ENCODE peak calls at places on chromosomes 5 and 9, in four cellular contexts. O is GM23338, J is K562, L is HepG2. B is an unnamed sample.

GRCh38 chr9:87871425-87872078 is 11.1 kb upstream of the SPATA31E1 start:
- DNase-seq in O (no peak), J (no peak), L (no peak), B (no peak)

GRCh38 chr5:10635257-10635860 is 71.5 kb downstream of the ANKRD33B start:
- DNase-seq in O (no peak), J (no peak), L (no peak), B (peak)

GRCh38 chr5:9344751-9345240 is 201.1 kb downstream of the SEMA5A start:
- DNase-seq in O (no peak), J (no peak), L (no peak), B (no peak)

GRCh38 chr5:128213340-128213739 is 129.8 kb downstream of the SLC12A2 start:
- DNase-seq in O (peak), J (peak), L (peak), B (no peak)

GRCh38 chr5:91146905-91147600 is 236.1 kb downstream of the ARRDC3 start:
- DNase-seq in O (no peak), J (no peak), L (no peak), B (no peak)

GRCh38 chr9:109421034-109421700 is 76.9 kb downstream of the PTPN3 start:
- DNase-seq in O (no peak), J (no peak), L (no peak), B (no peak)

GRCh38 chr9:18361621-18362020 is 112.3 kb upstream of the ADAMTSL1 start:
- DNase-seq in O (no peak), J (no peak), L (no peak), B (no peak)

GRCh38 chr9:34498511-34498910 is 24.3 kb downstream of the ENHO start:
- DNase-seq in O (no peak), J (no peak), L (no peak), B (no peak)

GRCh38 chr9:86077286-86077685 is 22.1 kb downstream of the GOLM1 start:
- DNase-seq in O (no peak), J (no peak), L (no peak), B (no peak)

GRCh38 chr9:89929721-89930480 is 325.1 kb downstream of the GADD45G start:
- DNase-seq in O (no peak), J (no peak), L (no peak), B (no peak)

GRCh38 chr9:135788576-135789300 is 86.8 kb downstream of the KCNT1 start:
- DNase-seq in O (no peak), J (no peak), L (no peak), B (no peak)

GRCh38 chr9:28714175-28714574 is 1140.9 kb upstream of the C9orf72 start:
- DNase-seq in O (no peak), J (no peak), L (no peak), B (no peak)

GRCh38 chr9:123834907-123835562 is 94.9 kb downstream of the DENND1A start:
- DNase-seq in O (peak), J (no peak), L (no peak), B (peak)

GRCh38 chr9:36140086-36141084 is 3.9 kb downstream of the GLIPR2 start:
- DNase-seq in O (no peak), J (no peak), L (no peak), B (no peak)

GRCh38 chr5:132777209-132778069 is at the start of gene SEPTIN8:
- DNase-seq in O (peak), J (peak), L (no peak), B (no peak)

GRCh38 chr5:87347272-87347671 is 65.5 kb downstream of the CCNH start:
- DNase-seq in O (no peak), J (no peak), L (no peak), B (no peak)

GRCh38 chr5:88680253-88681132 is 202.5 kb downstream of the MEF2C start:
- DNase-seq in O (peak), J (peak), L (peak), B (no peak)

GRCh38 chr5:179378441-179379271 is 33.4 kb upstream of the ADAMTS2 start:
- DNase-seq in O (no peak), J (no peak), L (no peak), B (no peak)

GRCh38 chr9:134325096-134325812 is 1.0 kb upstream of the RXRA start:
- DNase-seq in O (peak), J (peak), L (no peak), B (no peak)

GRCh38 chr5:13339022-13339421 is 605.5 kb downstream of the DNAH5 start:
- DNase-seq in O (no peak), J (no peak), L (no peak), B (no peak)

DNA sequence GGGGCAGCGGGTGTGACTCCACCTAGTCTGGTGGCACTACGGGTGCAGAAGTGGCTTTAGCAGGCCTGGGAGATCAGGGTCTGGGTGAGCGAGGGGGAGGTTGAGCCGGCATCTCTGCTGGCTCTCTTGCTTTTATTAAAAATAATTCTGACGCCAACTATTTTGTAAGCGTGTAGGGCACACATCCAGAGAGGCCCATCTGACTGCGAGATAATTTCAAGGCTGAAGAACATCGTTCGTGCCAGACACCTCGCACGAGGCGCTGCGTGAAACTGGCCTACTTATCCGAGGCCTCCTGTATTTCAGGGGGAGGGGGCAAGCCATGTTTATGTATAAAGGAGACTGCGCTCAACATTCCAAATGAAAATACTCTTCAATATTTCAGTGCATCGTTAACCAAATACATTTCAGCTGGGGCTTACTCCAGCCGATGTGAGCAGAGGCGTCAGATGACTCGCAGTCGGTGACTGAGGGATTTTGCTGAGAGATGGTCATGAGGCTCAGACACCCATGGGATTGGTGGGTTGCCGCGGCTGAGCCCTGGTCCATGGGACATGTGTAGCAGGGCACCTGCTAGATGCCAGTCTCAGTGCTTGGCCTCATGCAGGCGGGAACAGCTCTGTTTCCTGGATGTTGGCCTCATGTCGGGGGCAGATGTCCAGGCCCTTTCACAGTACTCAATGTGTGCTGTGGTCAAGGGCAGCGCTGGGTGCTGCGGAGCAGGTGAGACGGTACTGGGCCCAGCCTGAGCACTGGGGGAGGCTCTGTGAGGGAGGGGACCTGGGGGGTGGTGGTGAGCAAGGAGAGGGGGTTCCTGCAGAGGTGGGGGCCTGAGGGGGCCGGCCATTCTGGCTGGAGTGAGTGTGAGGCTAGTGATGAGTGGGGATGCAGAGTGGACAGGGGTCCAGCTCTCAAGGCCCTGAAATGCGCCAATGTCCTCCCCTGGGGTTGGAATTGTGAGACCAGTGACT is 201.5 kb downstream of the DAB2IP start:
- DNase-seq in O (no peak), J (no peak), L (no peak), B (no peak)
- TF ChIP-seq POLR2AphosphoS5 in O (no peak), J (no peak), L (no peak), B (no peak)

DNA sequence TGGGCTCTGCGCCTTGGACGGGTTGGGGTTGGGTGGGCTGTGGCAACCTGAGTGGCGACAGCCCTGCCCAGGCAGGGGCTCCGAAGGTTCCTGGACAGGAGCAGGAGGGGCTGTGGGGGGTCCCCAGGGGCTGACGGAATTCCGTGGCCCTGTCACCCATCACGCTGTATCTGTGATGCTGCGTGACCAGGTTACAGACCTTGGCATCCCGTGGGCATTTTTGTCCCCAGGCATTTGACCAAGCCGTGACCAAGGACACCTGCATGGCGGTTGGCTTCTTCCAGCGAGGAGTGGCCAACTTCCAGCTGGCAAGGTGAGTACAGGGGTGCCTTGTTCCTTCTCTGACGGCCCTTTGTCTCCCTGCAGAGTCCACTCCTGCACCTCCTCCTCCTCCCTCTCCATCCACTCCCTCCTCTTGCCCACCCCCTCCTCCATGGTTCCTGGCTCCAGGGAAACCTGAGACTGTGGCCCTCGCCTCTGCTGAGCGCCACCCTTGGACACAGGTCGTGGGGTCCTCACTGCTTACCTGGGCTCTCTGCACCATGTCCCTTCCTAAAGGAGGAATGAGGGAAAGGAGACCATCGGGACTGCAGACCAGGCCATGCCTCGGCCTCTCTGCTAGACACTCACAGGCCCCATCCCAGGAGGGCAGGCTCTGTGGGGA is 3.0 kb downstream of the NOXA1 start:
- DNase-seq in O (no peak), J (no peak), L (no peak), B (no peak)
- TF ChIP-seq JUNB in O (no peak), J (no peak), L (no peak), B (no peak)

GRCh38 chr5:175129121-175129520 is 314.9 kb downstream of the DRD1 start:
- DNase-seq in O (no peak), J (peak), L (no peak), B (no peak)
- TF ChIP-seq POLR2AphosphoS5 in O (no peak), J (peak), L (no peak), B (no peak)

GRCh38 chr5:142006363-142007236 is 6.2 kb downstream of the GNPDA1 start:
- DNase-seq in O (no peak), J (no peak), L (no peak), B (no peak)
- TF ChIP-seq JUNB in O (no peak), J (no peak), L (no peak), B (no peak)

DNA sequence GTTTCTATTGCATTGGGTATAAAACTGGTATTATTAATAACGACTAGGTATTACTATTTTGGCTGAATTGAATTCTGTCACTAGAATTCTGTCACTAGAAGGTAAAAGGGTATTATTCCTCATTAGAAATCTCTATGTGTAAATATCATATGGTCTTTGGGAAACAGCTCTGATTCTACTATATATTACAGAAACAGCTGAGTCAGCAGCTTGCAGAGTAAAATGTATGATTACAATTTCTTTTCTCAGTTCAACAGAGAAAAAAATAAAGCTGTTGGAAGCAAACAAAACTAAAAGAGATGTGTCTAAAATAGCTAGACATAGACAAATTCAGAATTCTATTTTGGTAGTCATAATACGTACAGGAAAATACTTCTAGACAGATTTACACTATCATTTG is 48.5 kb downstream of the HAPLN1 start:
- DNase-seq in O (no peak), J (no peak), L (no peak), B (no peak)
- TF ChIP-seq POLR2AphosphoS5 in O (no peak), J (no peak), L (no peak), B (no peak)

B was measured in GM12878.